ENCODE peak calls at places on chromosomes 5 and 9, in ten cellular contexts. K is effector CD4-positive, alpha-beta T cell; Z is fibroblast of the aortic adventitia; M is T-helper 22 cell; X is HTR-8/SVneo; P is activated naive CD4-positive, alpha-beta T cell; Q is ELF-1; A is HuH-7.5; C is HAP-1; R is foreskin keratinocyte. L is an unnamed sample.
A peak's percentile ranks its signal among the peaks of the same experiment; 100 is the strongest.

GRCh38 chr5:179311581-179311980 is 33.7 kb downstream of the ADAMTS2 start:
- DNase-seq in P (no peak), A (no peak), K (no peak), C (no peak), Q (no peak), M (no peak), Z (no peak), X (no peak), R (no peak), L (peak; percentile 42)

GRCh38 chr5:29089591-29090141 is 2051.3 kb upstream of the CDH9 start:
- DNase-seq in Z (no peak), K (no peak), X (no peak), P (no peak), Q (no peak), R (no peak), C (no peak), M (no peak), A (no peak), L (no peak)

GRCh38 chr5:17187401-17187800 is 30.0 kb upstream of the BASP1 start:
- DNase-seq in M (no peak), Z (peak; percentile 57), X (no peak), C (no peak), P (no peak), Q (no peak), A (no peak), R (peak; percentile 64), K (no peak), L (no peak)

GRCh38 chr5:170360712-170361501 is 28.3 kb downstream of the KCNMB1 start:
- DNase-seq in M (no peak), X (no peak), C (no peak), K (no peak), A (no peak), Z (no peak), R (no peak), Q (peak; percentile 40), P (no peak), L (no peak)

GRCh38 chr9:70551391-70551790 is 136.9 kb upstream of the KLF9 start:
- DNase-seq in P (no peak), X (no peak), Q (no peak), R (no peak), K (no peak), C (no peak), A (no peak), Z (no peak), M (no peak), L (no peak)

GRCh38 chr9:127185181-127185580 is 62.7 kb upstream of the ANGPTL2 start:
- DNase-seq in M (no peak), P (no peak), R (no peak), Q (no peak), A (no peak), C (no peak), K (no peak), X (no peak), Z (no peak), L (peak; percentile 41)

GRCh38 chr9:96651626-96652025 is 3.5 kb downstream of the PRXL2C start:
- DNase-seq in M (no peak), P (no peak), K (no peak), Z (peak; percentile 49), A (peak; percentile 20), X (no peak), C (no peak), R (no peak), Q (no peak), L (no peak)

GRCh38 chr9:4662989-4663792 is 1.1 kb downstream of the PLPP6 start:
- DNase-seq in Z (no peak), Q (no peak), K (no peak), M (no peak), C (no peak), R (no peak), P (no peak), X (no peak), A (peak; percentile 61), L (no peak)

GRCh38 chr5:78509884-78510769 is 138.4 kb downstream of the LHFPL2 start:
- DNase-seq in Q (peak; percentile 85), K (no peak), A (peak; percentile 60), X (no peak), R (no peak), M (no peak), P (peak; percentile 7), Z (peak; percentile 29), C (peak; percentile 75), L (no peak)

GRCh38 chr5:41270423-41271251 is 57.3 kb upstream of the C6 start:
- DNase-seq in Q (peak; percentile 4), R (no peak), P (no peak), X (peak; percentile 48), M (no peak), A (peak; percentile 27), C (peak; percentile 29), Z (peak; percentile 88), K (no peak), L (no peak)

GRCh38 chr9:88303785-88304495 is 84.3 kb upstream of the SPIN1 start:
- DNase-seq in Q (no peak), X (no peak), M (no peak), R (no peak), A (no peak), Z (peak; percentile 18), K (no peak), C (no peak), P (no peak), L (peak; percentile 17)

GRCh38 chr9:87898151-87898550 is 15.5 kb downstream of the SPATA31E1 start:
- DNase-seq in R (no peak), Z (peak; percentile 43), P (no peak), C (no peak), X (no peak), A (no peak), Q (no peak), M (no peak), K (no peak), L (no peak)

GRCh38 chr9:137193771-137194170 is 5.3 kb downstream of the SSNA1 start:
- DNase-seq in M (no peak), Q (no peak), R (no peak), P (no peak), Z (no peak), A (no peak), X (no peak), K (no peak), C (no peak), L (no peak)

GRCh38 chr9:87464110-87464991 is 33.3 kb upstream of the DAPK1 start:
- DNase-seq in A (no peak), P (no peak), C (no peak), K (no peak), Z (peak; percentile 45), R (peak; percentile 20), Q (no peak), M (no peak), X (no peak), L (no peak)

L was measured in chondrocyte.